ENCODE peak calls at places on chromosomes 1 and 21, in nine cellular contexts. B is fibroblast of pulmonary artery, R is HCT116, H is astrocyte of the cerebellum, D is brain microvascular endothelial cell, E is HL-60, W is ovary, L is right lobe of liver, S is lung. Y is an unnamed sample.

GRCh38 chr1:170536924-170537551 is 5.1 kb downstream of the GORAB start:
- DNase-seq in R (no peak), W (no peak), H (no peak), E (no peak), L (no peak), D (peak), S (no peak), B (no peak), Y (no peak)

GRCh38 chr1:26705788-26706237 is 10.0 kb downstream of the ARID1A start:
- DNase-seq in E (no peak), W (no peak), H (peak), L (no peak), S (no peak), B (peak), R (no peak), D (peak), Y (peak)

GRCh38 chr1:177464682-177465081 is 293.9 kb downstream of the BRINP2 start:
- DNase-seq in L (no peak), R (no peak), W (no peak), H (no peak), B (no peak), S (no peak), D (no peak), E (no peak), Y (no peak)

GRCh38 chr21:36749935-36750578 is 51.1 kb downstream of the SIM2 start:
- DNase-seq in L (no peak), S (no peak), W (no peak), D (peak), E (no peak), R (no peak), H (peak), B (peak), Y (peak)

GRCh38 chr1:179867493-179868330 is 9.9 kb downstream of the TOR1AIP2 start:
- DNase-seq in R (no peak), S (peak), B (peak), W (no peak), D (peak), E (no peak), H (peak), L (peak), Y (peak)

GRCh38 chr1:37169241-37169640 is 134.9 kb upstream of the GRIK3 start:
- DNase-seq in W (no peak), B (no peak), E (no peak), S (no peak), H (no peak), L (no peak), D (no peak), R (no peak), Y (no peak)

GRCh38 chr1:201917362-201918033 is 28.8 kb downstream of the SHISA4 start:
- DNase-seq in B (peak), L (no peak), S (no peak), R (no peak), W (peak), E (no peak), H (peak), D (peak), Y (peak)

GRCh38 chr1:246199086-246199485 is 308.0 kb downstream of the SMYD3 start:
- DNase-seq in D (no peak), S (no peak), W (no peak), H (no peak), B (no peak), E (no peak), R (no peak), L (no peak), Y (no peak)

GRCh38 chr1:21921100-21921875 is 15.8 kb downstream of the HSPG2 start:
- DNase-seq in W (no peak), S (no peak), L (no peak), E (no peak), D (no peak), H (no peak), R (no peak), B (no peak), Y (no peak)

GRCh38 chr1:208235983-208236761 is 8.0 kb downstream of the PLXNA2 start:
- DNase-seq in L (no peak), S (peak), W (peak), H (peak), D (peak), B (peak), E (no peak), R (no peak), Y (peak)

GRCh38 chr1:93328809-93329477 is 16.8 kb upstream of the DR1 start:
- DNase-seq in B (no peak), E (no peak), L (no peak), H (no peak), W (no peak), R (no peak), S (no peak), D (no peak), Y (no peak)

GRCh38 chr1:173093721-173094450 is 43.1 kb upstream of the TNFSF18 start:
- DNase-seq in S (no peak), W (no peak), H (no peak), L (no peak), B (no peak), E (no peak), D (peak), R (no peak), Y (peak)

GRCh38 chr21:14382486-14382834 is 486 bp downstream of the HSPA13 start:
- DNase-seq in W (no peak), R (no peak), D (peak), S (no peak), L (peak), H (no peak), E (no peak), B (peak), Y (no peak)

GRCh38 chr1:155978973-155979429 is 654 bp upstream of the ARHGEF2 start:
- DNase-seq in E (peak), B (peak), R (no peak), S (no peak), D (no peak), H (no peak), W (no peak), L (no peak), Y (no peak)

GRCh38 chr1:99650021-99650420 is 4.1 kb downstream of the PALMD start:
- DNase-seq in W (no peak), R (no peak), S (no peak), H (no peak), E (no peak), B (peak), D (no peak), L (no peak), Y (no peak)

GRCh38 chr1:179228783-179229213 is 679 bp downstream of the ABL2 start:
- DNase-seq in S (peak), W (peak), R (no peak), H (no peak), B (no peak), D (no peak), L (peak), E (peak), Y (peak)

DNA sequence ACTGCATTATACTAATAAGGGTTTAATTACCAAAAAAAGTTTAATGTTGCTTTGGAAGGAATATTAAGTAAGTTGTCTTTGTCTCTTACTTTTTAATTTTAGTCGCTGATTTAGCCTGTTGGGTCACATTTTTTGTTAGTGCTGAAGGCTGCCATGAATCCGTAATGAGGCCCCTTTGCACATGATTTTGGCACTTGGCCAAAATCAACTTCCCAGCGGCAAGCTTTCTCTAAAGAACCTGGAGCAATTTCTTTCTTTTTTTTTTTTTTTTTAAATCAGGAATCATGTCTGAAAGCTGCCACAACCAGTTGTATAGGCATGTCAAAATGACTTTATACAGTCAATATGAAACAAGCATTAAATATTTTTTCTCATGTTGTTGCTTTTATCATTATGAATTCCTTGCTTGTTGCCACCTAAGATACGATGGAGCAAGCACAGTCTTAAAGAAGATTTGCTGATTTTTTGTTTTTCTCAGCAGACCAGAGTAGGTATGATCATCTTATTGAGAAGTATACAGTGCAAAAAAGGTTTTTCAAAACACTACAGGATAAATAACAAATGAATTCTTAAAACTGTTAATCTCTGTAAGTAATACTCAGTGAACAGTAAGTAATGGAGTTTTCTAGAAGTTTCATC is 690.4 kb downstream of the USP25 start:
- DNase-seq in H (peak), R (no peak), E (no peak), S (peak), L (peak), B (peak), W (peak), D (peak), Y (peak)
- H3K4me3 ChIP-seq in H (peak), R (no peak), E (no peak), S (no peak), L (peak), B (peak), W (peak), D (peak), Y (peak)

DNA sequence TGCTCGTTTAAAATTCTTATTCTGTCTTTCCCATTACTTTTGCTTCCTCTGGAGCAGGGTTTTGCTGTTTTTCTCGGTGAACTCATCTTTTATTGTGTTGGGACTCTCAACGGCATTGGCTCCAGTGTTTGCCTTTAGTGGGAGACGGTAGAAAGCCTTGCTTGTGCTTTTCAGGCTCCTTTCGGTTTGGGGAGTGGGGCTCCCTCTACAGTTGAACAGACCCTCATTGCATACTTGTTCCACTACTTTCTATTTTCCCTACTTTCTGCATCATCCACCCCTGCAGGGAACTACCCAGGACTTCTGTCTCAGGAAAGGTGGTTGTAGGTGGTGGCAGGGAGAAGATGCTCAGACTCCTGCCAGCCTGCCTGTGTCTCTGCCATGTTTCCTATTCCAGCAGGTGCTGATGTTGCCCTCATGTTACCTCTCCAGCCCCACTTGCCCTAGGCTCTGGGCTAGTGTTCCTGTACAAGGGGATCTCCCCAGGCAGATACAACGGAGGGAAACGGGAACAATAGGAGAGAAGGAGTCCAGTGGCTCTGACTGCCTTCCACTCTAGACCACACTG is 68.5 kb upstream of the ZBTB18 start:
- DNase-seq in D (no peak), W (no peak), S (no peak), R (no peak), B (peak), E (no peak), L (no peak), H (no peak), Y (no peak)
- TF ChIP-seq CTCF in D (peak), W (no peak), S (no peak), R (no peak), B (no peak), E (no peak), L (no peak), H (peak), Y (peak)

GRCh38 chr1:117679299-117679698 is 73.5 kb downstream of the TENT5C start:
- DNase-seq in E (no peak), R (no peak), B (no peak), D (no peak), H (no peak), S (no peak), W (no peak), L (no peak), Y (no peak)
- H3K4me3 ChIP-seq in E (no peak), R (no peak), B (no peak), D (no peak), H (no peak), S (no peak), W (no peak), L (no peak), Y (no peak)

GRCh38 chr1:85581802-85582686 is 1.5 kb downstream of the CCN1 start:
- DNase-seq in D (peak), W (no peak), E (no peak), L (no peak), B (peak), S (peak), R (no peak), H (no peak), Y (peak)
- TF ChIP-seq CTCF in D (peak), W (peak), E (no peak), L (peak), B (peak), S (no peak), R (peak), H (peak), Y (peak)

GRCh38 chr1:81801032-81801833 is 499 bp downstream of the ADGRL2 start:
- DNase-seq in S (peak), E (no peak), D (peak), R (no peak), H (peak), L (peak), W (peak), B (peak), Y (peak)
- H3K4me3 ChIP-seq in S (peak), E (peak), D (peak), R (no peak), H (peak), L (peak), W (peak), B (peak), Y (peak)

Y was measured in astrocyte of the spinal cord.